ENCODE peak calls at places on chromosomes 12 and 14, in seven cellular contexts. One of them, this sample, is unnamed.

GRCh38 chr14:76516884-76517283 is 140.9 kb downstream of the ESRRB start:
- DNase-seq in CD8-positive, alpha-beta T cell: no peak
- DNase-seq in AG04450: no peak
- DNase-seq in right lobe of liver: no peak
- DNase-seq in K562: no peak
- DNase-seq in CD4-positive, alpha-beta T cell: no peak
- DNase-seq in GM12865: no peak
- DNase-seq in this sample: no peak

GRCh38 chr12:94326727-94327126 is 132.9 kb downstream of the CEP83 start:
- DNase-seq in CD8-positive, alpha-beta T cell: no peak
- DNase-seq in AG04450: peak; percentile 30
- DNase-seq in right lobe of liver: no peak
- DNase-seq in K562: no peak
- DNase-seq in CD4-positive, alpha-beta T cell: no peak
- DNase-seq in GM12865: no peak
- DNase-seq in this sample: no peak

GRCh38 chr14:104770851-104771272 is 17.9 kb downstream of the SIVA1 start:
- DNase-seq in CD8-positive, alpha-beta T cell: no peak
- DNase-seq in AG04450: no peak
- DNase-seq in right lobe of liver: no peak
- DNase-seq in K562: no peak
- DNase-seq in CD4-positive, alpha-beta T cell: no peak
- DNase-seq in GM12865: no peak
- DNase-seq in this sample: no peak

GRCh38 chr12:78732481-78732880 is 132.1 kb upstream of the SYT1 start:
- DNase-seq in CD8-positive, alpha-beta T cell: no peak
- DNase-seq in AG04450: no peak
- DNase-seq in right lobe of liver: no peak
- DNase-seq in K562: no peak
- DNase-seq in CD4-positive, alpha-beta T cell: no peak
- DNase-seq in GM12865: no peak
- DNase-seq in this sample: no peak

GRCh38 chr12:68450947-68451260 is 118.7 kb upstream of the MDM1 start:
- DNase-seq in CD8-positive, alpha-beta T cell: no peak
- DNase-seq in AG04450: no peak
- DNase-seq in right lobe of liver: no peak
- DNase-seq in K562: no peak
- DNase-seq in CD4-positive, alpha-beta T cell: no peak
- DNase-seq in GM12865: no peak
- DNase-seq in this sample: peak; percentile 24

GRCh38 chr14:85528080-85528881 is 1.7 kb upstream of the FLRT2 start:
- DNase-seq in CD8-positive, alpha-beta T cell: no peak
- DNase-seq in AG04450: no peak
- DNase-seq in right lobe of liver: no peak
- DNase-seq in K562: no peak
- DNase-seq in CD4-positive, alpha-beta T cell: no peak
- DNase-seq in GM12865: no peak
- DNase-seq in this sample: no peak

GRCh38 chr12:126390969-126391566 is 1325.8 kb downstream of the AACS start:
- DNase-seq in CD8-positive, alpha-beta T cell: no peak
- DNase-seq in AG04450: no peak
- DNase-seq in right lobe of liver: no peak
- DNase-seq in K562: no peak
- DNase-seq in CD4-positive, alpha-beta T cell: no peak
- DNase-seq in GM12865: no peak
- DNase-seq in this sample: no peak

GRCh38 chr14:89650077-89650978 is 233.3 kb upstream of the FOXN3 start:
- DNase-seq in CD8-positive, alpha-beta T cell: no peak
- DNase-seq in AG04450: no peak
- DNase-seq in right lobe of liver: no peak
- DNase-seq in K562: no peak
- DNase-seq in CD4-positive, alpha-beta T cell: no peak
- DNase-seq in GM12865: peak; percentile 40
- DNase-seq in this sample: no peak

GRCh38 chr12:75428767-75429166 is 37.9 kb downstream of the GLIPR1L2 start:
- DNase-seq in CD8-positive, alpha-beta T cell: no peak
- DNase-seq in AG04450: no peak
- DNase-seq in right lobe of liver: no peak
- DNase-seq in K562: no peak
- DNase-seq in CD4-positive, alpha-beta T cell: no peak
- DNase-seq in GM12865: no peak
- DNase-seq in this sample: no peak

GRCh38 chr14:55180006-55180405 is 11.4 kb downstream of the DLGAP5 start:
- DNase-seq in CD8-positive, alpha-beta T cell: no peak
- DNase-seq in AG04450: no peak
- DNase-seq in right lobe of liver: no peak
- DNase-seq in K562: no peak
- DNase-seq in CD4-positive, alpha-beta T cell: no peak
- DNase-seq in GM12865: no peak
- DNase-seq in this sample: no peak

GRCh38 chr14:38808734-38809455 is 294.1 kb downstream of the SEC23A start:
- DNase-seq in CD8-positive, alpha-beta T cell: no peak
- DNase-seq in AG04450: no peak
- DNase-seq in right lobe of liver: no peak
- DNase-seq in K562: no peak
- DNase-seq in CD4-positive, alpha-beta T cell: no peak
- DNase-seq in GM12865: no peak
- DNase-seq in this sample: no peak

GRCh38 chr12:67519824-67520433 is 128.6 kb upstream of the DYRK2 start:
- DNase-seq in CD8-positive, alpha-beta T cell: no peak
- DNase-seq in AG04450: no peak
- DNase-seq in right lobe of liver: no peak
- DNase-seq in K562: no peak
- DNase-seq in CD4-positive, alpha-beta T cell: no peak
- DNase-seq in GM12865: no peak
- DNase-seq in this sample: no peak

GRCh38 chr14:64684091-64684490 is 20.1 kb upstream of the PLEKHG3 start:
- DNase-seq in CD8-positive, alpha-beta T cell: no peak
- DNase-seq in AG04450: peak; percentile 42
- DNase-seq in right lobe of liver: no peak
- DNase-seq in K562: no peak
- DNase-seq in CD4-positive, alpha-beta T cell: no peak
- DNase-seq in GM12865: no peak
- DNase-seq in this sample: no peak

GRCh38 chr14:47039336-47039735 is 387.8 kb upstream of the RPL10L start:
- DNase-seq in CD8-positive, alpha-beta T cell: no peak
- DNase-seq in AG04450: no peak
- DNase-seq in right lobe of liver: no peak
- DNase-seq in K562: no peak
- DNase-seq in CD4-positive, alpha-beta T cell: no peak
- DNase-seq in GM12865: no peak
- DNase-seq in this sample: no peak

GRCh38 chr12:116346751-116347150 is 69.3 kb upstream of the MED13L start:
- DNase-seq in CD8-positive, alpha-beta T cell: no peak
- DNase-seq in AG04450: peak; percentile 76
- DNase-seq in right lobe of liver: no peak
- DNase-seq in K562: peak; percentile 52
- DNase-seq in CD4-positive, alpha-beta T cell: no peak
- DNase-seq in GM12865: no peak
- DNase-seq in this sample: no peak

GRCh38 chr12:65894624-65895023 is 70.3 kb downstream of the HMGA2 start:
- DNase-seq in CD8-positive, alpha-beta T cell: no peak
- DNase-seq in AG04450: no peak
- DNase-seq in right lobe of liver: no peak
- DNase-seq in K562: no peak
- DNase-seq in CD4-positive, alpha-beta T cell: no peak
- DNase-seq in GM12865: no peak
- DNase-seq in this sample: no peak

GRCh38 chr12:104243551-104243950 is 28.0 kb downstream of the TXNRD1 start:
- DNase-seq in CD8-positive, alpha-beta T cell: no peak
- DNase-seq in AG04450: no peak
- DNase-seq in right lobe of liver: no peak
- DNase-seq in K562: no peak
- DNase-seq in CD4-positive, alpha-beta T cell: no peak
- DNase-seq in GM12865: no peak
- DNase-seq in this sample: no peak

GRCh38 chr14:78967111-78967809 is 797.1 kb downstream of the NRXN3 start:
- DNase-seq in CD8-positive, alpha-beta T cell: no peak
- DNase-seq in AG04450: no peak
- DNase-seq in right lobe of liver: no peak
- DNase-seq in K562: no peak
- DNase-seq in CD4-positive, alpha-beta T cell: no peak
- DNase-seq in GM12865: no peak
- DNase-seq in this sample: no peak

GRCh38 chr14:21109377-21110260 is 8.8 kb downstream of the TMEM253 start:
- DNase-seq in CD8-positive, alpha-beta T cell: no peak
- DNase-seq in AG04450: no peak
- DNase-seq in right lobe of liver: no peak
- DNase-seq in K562: no peak
- DNase-seq in CD4-positive, alpha-beta T cell: no peak
- DNase-seq in GM12865: peak; percentile 84
- DNase-seq in this sample: peak; percentile 18

GRCh38 chr14:72630374-72630773 is 263.5 kb downstream of the DPF3 start:
- DNase-seq in CD8-positive, alpha-beta T cell: no peak
- DNase-seq in AG04450: no peak
- DNase-seq in right lobe of liver: no peak
- DNase-seq in K562: no peak
- DNase-seq in CD4-positive, alpha-beta T cell: no peak
- DNase-seq in GM12865: no peak
- DNase-seq in this sample: no peak

GRCh38 chr14:74919421-74920165 is 3.5 kb downstream of the RPS6KL1 start:
- DNase-seq in CD8-positive, alpha-beta T cell: no peak
- DNase-seq in AG04450: no peak
- DNase-seq in right lobe of liver: no peak
- DNase-seq in K562: no peak
- DNase-seq in CD4-positive, alpha-beta T cell: no peak
- DNase-seq in GM12865: no peak
- DNase-seq in this sample: no peak

GRCh38 chr14:100471451-100472093 is 115.6 kb downstream of the BEGAIN start:
- DNase-seq in CD8-positive, alpha-beta T cell: no peak
- DNase-seq in AG04450: no peak
- DNase-seq in right lobe of liver: no peak
- DNase-seq in K562: no peak
- DNase-seq in CD4-positive, alpha-beta T cell: no peak
- DNase-seq in GM12865: no peak
- DNase-seq in this sample: no peak

DNA sequence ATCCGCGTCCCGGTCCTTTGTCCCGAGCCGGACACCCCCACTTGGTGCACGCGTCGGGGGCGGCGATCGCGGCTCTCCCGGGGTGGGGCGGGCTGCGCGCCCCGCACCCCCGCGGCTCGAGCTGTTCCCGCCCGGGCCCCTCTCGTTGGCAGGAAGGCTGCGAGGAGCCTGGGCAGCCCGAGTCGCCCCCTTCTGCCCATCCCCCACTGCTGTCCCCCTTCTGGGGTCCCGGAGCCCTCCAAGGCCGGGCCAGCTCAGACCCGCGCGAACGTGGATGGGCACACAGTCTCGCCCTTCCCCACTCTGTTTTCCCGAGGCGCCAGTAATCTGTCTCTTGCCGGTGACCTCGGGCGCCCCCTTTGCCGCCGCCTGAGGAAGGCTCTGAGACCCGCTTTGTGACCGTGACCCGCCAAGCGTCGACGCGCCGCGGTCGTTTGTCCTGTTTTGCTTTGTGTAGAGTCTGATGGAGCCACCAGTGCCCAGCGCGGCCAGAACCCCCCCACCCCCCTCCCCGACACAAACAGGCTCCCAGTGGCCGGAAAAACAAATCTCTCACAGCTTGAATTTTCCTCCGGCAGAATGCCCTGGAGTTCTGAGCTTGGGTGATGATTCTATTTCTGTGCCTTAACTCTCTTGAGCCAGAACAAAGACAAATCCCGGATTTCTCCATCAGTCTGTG is 610 bp downstream of the C14orf132 start:
- DNase-seq in CD8-positive, alpha-beta T cell: no peak
- DNase-seq in AG04450: no peak
- DNase-seq in right lobe of liver: peak; percentile 58
- DNase-seq in K562: peak; percentile 5
- DNase-seq in CD4-positive, alpha-beta T cell: no peak
- DNase-seq in GM12865: peak; percentile 8
- DNase-seq in this sample: no peak
- TF ChIP-seq CTCF in CD8-positive, alpha-beta T cell: no peak
- TF ChIP-seq CTCF in AG04450: peak; percentile 30
- TF ChIP-seq CTCF in right lobe of liver: no peak
- TF ChIP-seq CTCF in K562: no peak
- TF ChIP-seq CTCF in CD4-positive, alpha-beta T cell: peak; percentile 49
- TF ChIP-seq CTCF in GM12865: no peak
- TF ChIP-seq CTCF in this sample: peak; percentile 44

DNA sequence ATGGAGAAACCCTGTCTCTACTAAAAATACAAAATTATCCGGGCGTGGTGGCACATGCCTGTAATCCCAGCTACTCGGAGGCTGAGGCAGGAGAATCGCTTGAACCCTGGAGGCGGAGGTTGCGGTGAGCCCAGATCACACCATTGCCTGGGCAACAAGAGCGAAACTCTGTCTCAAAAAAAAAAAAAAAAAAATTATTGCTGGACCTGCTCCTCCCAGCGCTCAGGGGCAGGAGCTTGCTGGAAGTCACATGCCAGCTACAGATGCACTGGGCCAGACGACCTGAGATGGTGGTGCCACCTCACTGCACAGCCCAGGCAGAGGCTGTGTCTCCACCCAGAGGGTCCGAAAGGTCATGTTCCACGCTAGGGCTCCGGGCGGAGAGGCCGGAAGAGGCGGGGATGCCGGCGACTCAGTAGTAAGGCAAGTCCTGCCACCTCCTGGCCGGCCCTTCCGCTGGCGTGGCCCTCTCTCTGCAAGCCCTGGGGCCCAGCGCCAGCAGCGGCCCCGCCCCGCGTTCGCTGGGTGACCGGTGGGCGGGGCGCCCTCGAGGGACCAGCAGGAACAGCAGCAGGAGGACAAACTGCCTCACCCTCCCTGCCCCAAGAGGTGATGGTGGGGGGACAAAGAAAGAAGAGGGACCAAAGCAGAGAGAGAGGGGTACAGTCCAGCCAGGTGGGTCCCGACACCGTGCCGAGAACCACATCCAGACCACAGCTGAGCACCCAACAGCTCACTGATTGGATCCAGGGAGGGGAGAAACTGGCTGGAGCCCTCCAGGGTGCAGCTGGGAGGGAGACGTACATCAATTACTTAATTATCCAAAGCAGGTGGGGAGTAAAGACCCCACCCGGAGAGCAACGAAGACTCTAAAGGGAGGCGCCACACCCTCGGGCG is 3.6 kb upstream of the RHOF start:
- DNase-seq in CD8-positive, alpha-beta T cell: no peak
- DNase-seq in AG04450: no peak
- DNase-seq in right lobe of liver: peak; percentile 99
- DNase-seq in K562: peak; percentile 72
- DNase-seq in CD4-positive, alpha-beta T cell: no peak
- DNase-seq in GM12865: no peak
- DNase-seq in this sample: no peak
- TF ChIP-seq CTCF in CD8-positive, alpha-beta T cell: no peak
- TF ChIP-seq CTCF in AG04450: peak; percentile 42
- TF ChIP-seq CTCF in right lobe of liver: peak; percentile 40
- TF ChIP-seq CTCF in K562: peak; percentile 45
- TF ChIP-seq CTCF in CD4-positive, alpha-beta T cell: no peak
- TF ChIP-seq CTCF in GM12865: no peak
- TF ChIP-seq CTCF in this sample: no peak

GRCh38 chr14:61894452-61895077 is 132.3 kb downstream of the SNAPC1 start:
- DNase-seq in CD8-positive, alpha-beta T cell: peak; percentile 30
- DNase-seq in AG04450: peak; percentile 16
- DNase-seq in right lobe of liver: peak; percentile 59
- DNase-seq in K562: peak; percentile 40
- DNase-seq in CD4-positive, alpha-beta T cell: peak; percentile 29
- DNase-seq in GM12865: peak; percentile 78
- DNase-seq in this sample: peak; percentile 66
- TF ChIP-seq CTCF in CD8-positive, alpha-beta T cell: peak; percentile 55
- TF ChIP-seq CTCF in AG04450: peak; percentile 82
- TF ChIP-seq CTCF in right lobe of liver: peak; percentile 39
- TF ChIP-seq CTCF in K562: peak; percentile 63
- TF ChIP-seq CTCF in CD4-positive, alpha-beta T cell: peak; percentile 70
- TF ChIP-seq CTCF in GM12865: peak; percentile 82
- TF ChIP-seq CTCF in this sample: peak; percentile 79

GRCh38 chr12:102281231-102281630 is 83.6 kb upstream of the PMCH start:
- DNase-seq in CD8-positive, alpha-beta T cell: no peak
- DNase-seq in AG04450: no peak
- DNase-seq in right lobe of liver: no peak
- DNase-seq in K562: no peak
- DNase-seq in CD4-positive, alpha-beta T cell: no peak
- DNase-seq in GM12865: no peak
- DNase-seq in this sample: no peak
- TF ChIP-seq CTCF in CD8-positive, alpha-beta T cell: no peak
- TF ChIP-seq CTCF in AG04450: no peak
- TF ChIP-seq CTCF in right lobe of liver: no peak
- TF ChIP-seq CTCF in K562: no peak
- TF ChIP-seq CTCF in CD4-positive, alpha-beta T cell: no peak
- TF ChIP-seq CTCF in GM12865: no peak
- TF ChIP-seq CTCF in this sample: no peak